ENCODE peak calls at places on chromosomes 5 and 9, in eight cellular contexts. One of them, this sample, is unnamed.

GRCh38 chr9:136048560-136049411 is 46.3 kb downstream of the NACC2 start:
- DNase-seq in NCI-H1092 treated with DMSO at 0.1 percent for 48 hours: no peak
- DNase-seq in heart right ventricle: no peak
- DNase-seq in HCT116: no peak
- DNase-seq in epithelial cell of esophagus: no peak
- DNase-seq in nephron progenitor cell: no peak
- DNase-seq in T-helper 2 cell treated with Interferon-gamma antibody and Interleukin-4, amounts not matched to agents 5 μg/mL and 100 μg/mL, for 36 hours: no peak
- DNase-seq in caudate nucleus: no peak
- DNase-seq in this sample: no peak

GRCh38 chr9:90296539-90296938 is 346.1 kb downstream of the DIRAS2 start:
- DNase-seq in NCI-H1092 treated with DMSO at 0.1 percent for 48 hours: no peak
- DNase-seq in heart right ventricle: no peak
- DNase-seq in HCT116: no peak
- DNase-seq in epithelial cell of esophagus: no peak
- DNase-seq in nephron progenitor cell: no peak
- DNase-seq in T-helper 2 cell treated with Interferon-gamma antibody and Interleukin-4, amounts not matched to agents 5 μg/mL and 100 μg/mL, for 36 hours: no peak
- DNase-seq in caudate nucleus: no peak
- DNase-seq in this sample: no peak

GRCh38 chr5:174917976-174918554 is 193.7 kb downstream of the MSX2 start:
- DNase-seq in NCI-H1092 treated with DMSO at 0.1 percent for 48 hours: no peak
- DNase-seq in heart right ventricle: no peak
- DNase-seq in HCT116: no peak
- DNase-seq in epithelial cell of esophagus: no peak
- DNase-seq in nephron progenitor cell: no peak
- DNase-seq in T-helper 2 cell treated with Interferon-gamma antibody and Interleukin-4, amounts not matched to agents 5 μg/mL and 100 μg/mL, for 36 hours: no peak
- DNase-seq in caudate nucleus: no peak
- DNase-seq in this sample: no peak

GRCh38 chr5:106152569-106152968 is 1518.2 kb downstream of the EFNA5 start:
- DNase-seq in NCI-H1092 treated with DMSO at 0.1 percent for 48 hours: no peak
- DNase-seq in heart right ventricle: no peak
- DNase-seq in HCT116: no peak
- DNase-seq in epithelial cell of esophagus: no peak
- DNase-seq in nephron progenitor cell: no peak
- DNase-seq in T-helper 2 cell treated with Interferon-gamma antibody and Interleukin-4, amounts not matched to agents 5 μg/mL and 100 μg/mL, for 36 hours: no peak
- DNase-seq in caudate nucleus: no peak
- DNase-seq in this sample: no peak

GRCh38 chr9:76311576-76311975 is 82.7 kb downstream of the RFK start:
- DNase-seq in NCI-H1092 treated with DMSO at 0.1 percent for 48 hours: no peak
- DNase-seq in heart right ventricle: no peak
- DNase-seq in HCT116: no peak
- DNase-seq in epithelial cell of esophagus: peak; percentile 6
- DNase-seq in nephron progenitor cell: no peak
- DNase-seq in T-helper 2 cell treated with Interferon-gamma antibody and Interleukin-4, amounts not matched to agents 5 μg/mL and 100 μg/mL, for 36 hours: no peak
- DNase-seq in caudate nucleus: no peak
- DNase-seq in this sample: no peak

GRCh38 chr5:91162534-91163381 is 220.4 kb downstream of the ARRDC3 start:
- DNase-seq in NCI-H1092 treated with DMSO at 0.1 percent for 48 hours: no peak
- DNase-seq in heart right ventricle: no peak
- DNase-seq in HCT116: peak; percentile 51
- DNase-seq in epithelial cell of esophagus: peak; percentile 98
- DNase-seq in nephron progenitor cell: no peak
- DNase-seq in T-helper 2 cell treated with Interferon-gamma antibody and Interleukin-4, amounts not matched to agents 5 μg/mL and 100 μg/mL, for 36 hours: peak; percentile 82
- DNase-seq in caudate nucleus: no peak
- DNase-seq in this sample: peak; percentile 79

GRCh38 chr5:150158170-150158949 is 2.7 kb upstream of the PDGFRB start:
- DNase-seq in NCI-H1092 treated with DMSO at 0.1 percent for 48 hours: no peak
- DNase-seq in heart right ventricle: peak; percentile 66
- DNase-seq in HCT116: no peak
- DNase-seq in epithelial cell of esophagus: no peak
- DNase-seq in nephron progenitor cell: peak; percentile 75
- DNase-seq in T-helper 2 cell treated with Interferon-gamma antibody and Interleukin-4, amounts not matched to agents 5 μg/mL and 100 μg/mL, for 36 hours: no peak
- DNase-seq in caudate nucleus: no peak
- DNase-seq in this sample: no peak

GRCh38 chr9:101586651-101587050 is 8.1 kb downstream of the PPP3R2 start:
- DNase-seq in NCI-H1092 treated with DMSO at 0.1 percent for 48 hours: no peak
- DNase-seq in heart right ventricle: no peak
- DNase-seq in HCT116: no peak
- DNase-seq in epithelial cell of esophagus: no peak
- DNase-seq in nephron progenitor cell: no peak
- DNase-seq in T-helper 2 cell treated with Interferon-gamma antibody and Interleukin-4, amounts not matched to agents 5 μg/mL and 100 μg/mL, for 36 hours: peak; percentile 21
- DNase-seq in caudate nucleus: no peak
- DNase-seq in this sample: no peak

GRCh38 chr5:17127743-17128231 is 89.6 kb upstream of the BASP1 start:
- DNase-seq in NCI-H1092 treated with DMSO at 0.1 percent for 48 hours: no peak
- DNase-seq in heart right ventricle: no peak
- DNase-seq in HCT116: no peak
- DNase-seq in epithelial cell of esophagus: peak; percentile 89
- DNase-seq in nephron progenitor cell: no peak
- DNase-seq in T-helper 2 cell treated with Interferon-gamma antibody and Interleukin-4, amounts not matched to agents 5 μg/mL and 100 μg/mL, for 36 hours: no peak
- DNase-seq in caudate nucleus: no peak
- DNase-seq in this sample: no peak

GRCh38 chr5:146891511-146891910 is 13.0 kb upstream of the PPP2R2B start:
- DNase-seq in NCI-H1092 treated with DMSO at 0.1 percent for 48 hours: no peak
- DNase-seq in heart right ventricle: no peak
- DNase-seq in HCT116: no peak
- DNase-seq in epithelial cell of esophagus: no peak
- DNase-seq in nephron progenitor cell: no peak
- DNase-seq in T-helper 2 cell treated with Interferon-gamma antibody and Interleukin-4, amounts not matched to agents 5 μg/mL and 100 μg/mL, for 36 hours: no peak
- DNase-seq in caudate nucleus: no peak
- DNase-seq in this sample: no peak

This sample was measured in SW 1271.